ENCODE peak calls at places on chromosomes 13 and 19, in eight cellular contexts. X is cardiac muscle cell; B is choroid plexus epithelial cell; K is stimulated activated CD4-positive, alpha-beta T cell treated with anti-CD3 and anti-CD28 coated beads, Interleukin-1b, Interleukin-23, amount 100 ng/mL, for 1 hour; D is GM04503; F is fibroblast of the aortic adventitia; T is uterus; L is OCI-M1. O is an unnamed sample.

GRCh38 chr19:6260912-6261636 is 18.7 kb downstream of the MLLT1 start:
- DNase-seq in X (no peak), B (peak; percentile 52), K (no peak), D (no peak), F (no peak), T (peak; percentile 21), L (peak; percentile 6), O (no peak)

GRCh38 chr19:8259142-8259921 is 48.8 kb downstream of the CD320 start:
- DNase-seq in X (no peak), B (no peak), K (no peak), D (no peak), F (no peak), T (no peak), L (no peak), O (no peak)

GRCh38 chr19:45125975-45126493 is 33.1 kb downstream of the PPP1R37 start:
- DNase-seq in X (peak; percentile 56), B (peak; percentile 59), K (peak; percentile 15), D (peak; percentile 3), F (peak; percentile 42), T (no peak), L (peak; percentile 77), O (peak; percentile 19)

GRCh38 chr19:6481541-6482342 is at the start of gene DENND1C:
- DNase-seq in X (peak; percentile 23), B (peak; percentile 32), K (no peak), D (no peak), F (no peak), T (no peak), L (no peak), O (no peak)

GRCh38 chr19:4660181-4660791 is 9.9 kb downstream of the MYDGF start:
- DNase-seq in X (no peak), B (no peak), K (no peak), D (no peak), F (no peak), T (no peak), L (peak; percentile 78), O (no peak)

GRCh38 chr13:111623743-111624505 is 303.5 kb downstream of the TEX29 start:
- DNase-seq in X (no peak), B (no peak), K (no peak), D (no peak), F (no peak), T (no peak), L (no peak), O (no peak)

GRCh38 chr19:35142531-35143230 is 374 bp upstream of the FXYD7 start:
- DNase-seq in X (peak; percentile 52), B (peak; percentile 40), K (peak; percentile 52), D (no peak), F (no peak), T (peak; percentile 55), L (peak; percentile 67), O (no peak)

GRCh38 chr19:31110331-31110730 is 238.9 kb downstream of the TSHZ3 start:
- DNase-seq in X (peak; percentile 69), B (peak; percentile 63), K (no peak), D (no peak), F (peak; percentile 70), T (peak; percentile 23), L (peak; percentile 2), O (no peak)

GRCh38 chr13:29591310-29591709 is 4.2 kb downstream of the SLC7A1 start:
- DNase-seq in X (no peak), B (peak; percentile 79), K (no peak), D (no peak), F (peak; percentile 37), T (no peak), L (no peak), O (no peak)

GRCh38 chr13:40058757-40059236 is 403.3 kb downstream of the COG6 start:
- DNase-seq in X (peak; percentile 58), B (peak; percentile 89), K (no peak), D (no peak), F (no peak), T (no peak), L (no peak), O (no peak)

GRCh38 chr13:102373221-102373620 is 28.6 kb downstream of the FGF14 start:
- DNase-seq in X (no peak), B (no peak), K (no peak), D (no peak), F (no peak), T (no peak), L (no peak), O (no peak)

GRCh38 chr13:109645831-109646230 is 140.6 kb downstream of the IRS2 start:
- DNase-seq in X (no peak), B (peak; percentile 24), K (no peak), D (no peak), F (no peak), T (no peak), L (peak; percentile 21), O (no peak)

GRCh38 chr19:56080669-56081401 is 40.3 kb downstream of the ZNF787 start:
- DNase-seq in X (peak; percentile 87), B (peak; percentile 92), K (peak; percentile 24), D (peak; percentile 17), F (peak; percentile 81), T (peak; percentile 45), L (peak; percentile 79), O (peak; percentile 55)

GRCh38 chr13:23922005-23922932 is 25.0 kb upstream of the C1QTNF9B start:
- DNase-seq in X (no peak), B (no peak), K (no peak), D (no peak), F (no peak), T (no peak), L (no peak), O (no peak)

GRCh38 chr19:29560313-29561075 is 34.7 kb downstream of the VSTM2B start:
- DNase-seq in X (no peak), B (no peak), K (no peak), D (no peak), F (no peak), T (no peak), L (no peak), O (no peak)